ENCODE peak calls at places on chromosomes 16 and 17, in ten cellular contexts. D, O, W, B, X, N, U, T, Z and P are unnamed samples.

GRCh38 chr16:72963508-72963907 is 84.4 kb downstream of the ZFHX3 start:
- DNase-seq in Z (no peak), X (no peak), W (no peak), T (no peak), U (no peak), B (no peak), O (no peak), N (no peak), D (no peak), P (no peak)

GRCh38 chr16:67967956-67968439 is 439 bp downstream of the SLC12A4 start:
- DNase-seq in W (no peak), B (no peak), T (no peak), U (peak; percentile 60), N (no peak), D (peak; percentile 59), Z (peak; percentile 72), X (peak; percentile 21), O (peak; percentile 18), P (peak; percentile 56)

GRCh38 chr17:19327039-19327776 is 35.3 kb downstream of the B9D1 start:
- DNase-seq in B (no peak), Z (no peak), X (no peak), N (no peak), U (no peak), O (peak; percentile 87), W (no peak), D (no peak), T (no peak), P (peak; percentile 92)

GRCh38 chr16:77062878-77063566 is 128.0 kb upstream of the MON1B start:
- DNase-seq in W (no peak), T (no peak), D (no peak), X (peak; percentile 1), Z (no peak), U (no peak), O (no peak), B (no peak), N (no peak), P (no peak)

GRCh38 chr17:7767425-7768021 is 50.0 kb downstream of the DNAH2 start:
- DNase-seq in U (no peak), O (no peak), B (no peak), N (no peak), Z (no peak), W (no peak), D (no peak), T (no peak), X (no peak), P (no peak)

GRCh38 chr16:8858994-8859912 is 9.6 kb downstream of the CARHSP1 start:
- DNase-seq in W (no peak), D (no peak), O (no peak), X (no peak), B (no peak), Z (peak; percentile 18), N (no peak), U (no peak), T (no peak), P (no peak)

GRCh38 chr17:16322636-16323035 is 30.6 kb downstream of the CENPV start:
- DNase-seq in U (no peak), N (peak; percentile 70), W (no peak), D (no peak), O (no peak), T (no peak), Z (no peak), X (no peak), B (no peak), P (peak; percentile 83)

GRCh38 chr17:39450051-39450450 is 1.0 kb downstream of the MED1 start:
- DNase-seq in W (no peak), O (peak; percentile 2), Z (no peak), D (no peak), B (no peak), X (no peak), T (no peak), N (no peak), U (no peak), P (peak; percentile 10)

GRCh38 chr17:64547354-64547753 is 40.6 kb downstream of the CEP95 start:
- DNase-seq in O (no peak), U (no peak), N (no peak), W (no peak), T (no peak), X (peak; percentile 62), B (no peak), Z (no peak), D (no peak), P (no peak)

GRCh38 chr17:15999974-16000827 is 577 bp downstream of the TTC19 start:
- DNase-seq in B (no peak), U (no peak), T (no peak), N (no peak), D (no peak), Z (peak; percentile 48), X (peak; percentile 73), W (peak; percentile 52), O (peak; percentile 38), P (peak; percentile 52)

GRCh38 chr16:74271879-74272278 is 24.7 kb upstream of the PSMD7 start:
- DNase-seq in N (no peak), O (no peak), U (no peak), Z (no peak), X (no peak), W (no peak), D (no peak), B (no peak), T (no peak), P (peak; percentile 13)

GRCh38 chr17:28493467-28493866 is 12.7 kb upstream of the FOXN1 start:
- DNase-seq in X (no peak), Z (no peak), W (no peak), D (no peak), N (peak; percentile 2), U (no peak), O (no peak), T (no peak), B (no peak), P (peak; percentile 80)

GRCh38 chr17:59756236-59756818 is 48.9 kb downstream of the VMP1 start:
- DNase-seq in U (no peak), O (peak; percentile 96), Z (no peak), B (no peak), T (no peak), X (no peak), W (no peak), N (peak; percentile 67), D (no peak), P (peak; percentile 95)

GRCh38 chr17:68029512-68030215 is 5.9 kb upstream of the KPNA2 start:
- DNase-seq in O (no peak), B (no peak), Z (no peak), U (no peak), W (no peak), N (no peak), X (no peak), T (no peak), D (no peak), P (no peak)

GRCh38 chr17:64554028-64554637 is 47.4 kb downstream of the CEP95 start:
- DNase-seq in Z (no peak), N (no peak), T (no peak), D (no peak), X (no peak), O (no peak), B (no peak), U (no peak), W (no peak), P (no peak)

GRCh38 chr17:37361543-37361942 is 14.2 kb upstream of the C17orf78 start:
- DNase-seq in Z (no peak), T (no peak), W (no peak), B (no peak), U (no peak), O (no peak), D (no peak), X (peak; percentile 63), N (no peak), P (no peak)

GRCh38 chr17:2943971-2944370 is 119.4 kb downstream of the OR1D5 start:
- DNase-seq in W (no peak), T (no peak), B (no peak), X (no peak), N (no peak), O (no peak), U (no peak), D (no peak), Z (no peak), P (no peak)